ENCODE peak calls at places on chromosomes 13 and 19, in seven cellular contexts. X, R, F, Q, G, Y and Z are unnamed samples.

GRCh38 chr19:28168557-28168956 is 1044.4 kb downstream of the UQCRFS1 start:
- DNase-seq in Y (no peak), X (peak; percentile 27), G (no peak), F (no peak), R (no peak), Q (no peak), Z (peak; percentile 36)

GRCh38 chr13:102097708-102098107 is 304.1 kb downstream of the FGF14 start:
- DNase-seq in F (no peak), X (peak; percentile 56), Y (no peak), Q (no peak), R (no peak), G (no peak), Z (no peak)

GRCh38 chr13:69935043-69935442 is 172.6 kb upstream of the ATXN8OS start:
- DNase-seq in Q (no peak), F (no peak), Y (no peak), G (no peak), X (no peak), R (no peak), Z (no peak)

GRCh38 chr13:51154029-51154555 is 43.0 kb upstream of the C13orf42 start:
- DNase-seq in G (no peak), F (no peak), Y (no peak), R (no peak), X (no peak), Q (no peak), Z (no peak)

GRCh38 chr13:113126265-113127150 is 3.9 kb downstream of the F10 start:
- DNase-seq in Y (peak; percentile 33), G (no peak), F (no peak), Q (no peak), X (no peak), R (no peak), Z (no peak)

GRCh38 chr13:46738055-46738454 is 58.9 kb downstream of the ESD start:
- DNase-seq in R (no peak), F (no peak), X (no peak), G (no peak), Y (no peak), Q (no peak), Z (no peak)

GRCh38 chr13:64684685-64685431 is 2545.3 kb downstream of the PCDH9 start:
- DNase-seq in F (no peak), X (no peak), R (no peak), G (no peak), Q (no peak), Y (no peak), Z (peak; percentile 58)

GRCh38 chr13:74204606-74205312 is 70.6 kb upstream of the KLF12 start:
- DNase-seq in Y (no peak), R (no peak), F (no peak), X (no peak), Q (no peak), G (no peak), Z (no peak)

GRCh38 chr13:97945792-97946419 is 7.6 kb upstream of the IPO5 start:
- DNase-seq in Y (no peak), Q (no peak), R (no peak), X (no peak), F (no peak), G (no peak), Z (no peak)

GRCh38 chr13:63516124-63516523 is 2100.5 kb upstream of the PCDH20 start:
- DNase-seq in Y (no peak), Q (no peak), F (no peak), R (no peak), G (no peak), X (no peak), Z (no peak)

GRCh38 chr19:47540748-47541147 is 25.9 kb upstream of the NAPA start:
- DNase-seq in F (no peak), R (no peak), X (no peak), Y (no peak), Q (no peak), G (no peak), Z (no peak)

GRCh38 chr13:46992383-46992952 is 95.6 kb upstream of the HTR2A start:
- DNase-seq in X (no peak), Q (no peak), G (no peak), R (peak; percentile 33), Y (no peak), F (no peak), Z (no peak)

GRCh38 chr19:32372726-32373613 is 27.6 kb downstream of the ZNF507 start:
- DNase-seq in X (no peak), G (no peak), Q (no peak), Y (no peak), R (no peak), F (no peak), Z (no peak)

GRCh38 chr19:3304871-3305423 is 61.4 kb upstream of the NFIC start:
- DNase-seq in X (peak; percentile 80), G (no peak), R (peak; percentile 76), Q (peak; percentile 47), Y (peak; percentile 81), F (no peak), Z (no peak)

GRCh38 chr13:112668924-112669323 is 20.9 kb upstream of the ATP11A start:
- DNase-seq in Y (no peak), F (no peak), R (no peak), X (no peak), G (no peak), Q (no peak), Z (no peak)

GRCh38 chr13:110496281-110496680 is 65.2 kb downstream of the RAB20 start:
- DNase-seq in Y (no peak), G (no peak), F (no peak), R (no peak), Q (no peak), X (no peak), Z (no peak)

GRCh38 chr19:19026299-19026971 is 6.9 kb downstream of the SUGP2 start:
- DNase-seq in Q (no peak), G (no peak), Y (no peak), R (peak; percentile 49), F (no peak), X (peak; percentile 35), Z (no peak)

GRCh38 chr19:35151273-35152065 is 3.1 kb upstream of the FXYD5 start:
- DNase-seq in X (no peak), G (no peak), Q (no peak), R (no peak), Y (no peak), F (no peak), Z (no peak)

GRCh38 chr19:39937094-39937493 is 2.7 kb upstream of the FCGBP start:
- DNase-seq in G (no peak), R (no peak), Q (no peak), Y (no peak), X (no peak), F (no peak), Z (no peak)

GRCh38 chr13:110113284-110113764 is 193.6 kb downstream of the COL4A1 start:
- DNase-seq in Y (no peak), F (no peak), R (no peak), G (no peak), Q (no peak), X (no peak), Z (no peak)